ENCODE peak calls at places on chromosome 1, in eight cellular contexts. P is PC-3, J is activated T-cell treated with anti-CD3 and anti-CD28 coated beads for 1 hour, G is heart left ventricle, S is right atrium auricular region, Z is NB4, B is NCI-H1417, M is AG09309. X is an unnamed sample.
A peak's percentile ranks its signal among the peaks of the same experiment; 100 is the strongest.

GRCh38 chr1:234912541-234913312 is 215.9 kb downstream of the TOMM20 start:
- DNase-seq in P (no peak), J (no peak), G (no peak), S (no peak), Z (no peak), B (peak; percentile 44), M (no peak), X (no peak)

GRCh38 chr1:30763654-30764248 is 6.2 kb upstream of the LAPTM5 start:
- DNase-seq in P (no peak), J (no peak), G (no peak), S (no peak), Z (no peak), B (no peak), M (no peak), X (no peak)

GRCh38 chr1:19712928-19713327 is 48.3 kb downstream of the HTR6 start:
- DNase-seq in P (no peak), J (no peak), G (no peak), S (no peak), Z (no peak), B (no peak), M (no peak), X (no peak)

GRCh38 chr1:229111703-229112319 is 159.1 kb upstream of the RAB4A start:
- DNase-seq in P (no peak), J (no peak), G (no peak), S (no peak), Z (no peak), B (no peak), M (no peak), X (no peak)

GRCh38 chr1:231778009-231778719 is 151.6 kb downstream of the DISC1 start:
- DNase-seq in P (peak; percentile 89), J (no peak), G (no peak), S (peak; percentile 74), Z (no peak), B (no peak), M (peak; percentile 7), X (no peak)

GRCh38 chr1:99441234-99442095 is 177.2 kb downstream of the PLPPR4 start:
- DNase-seq in P (peak; percentile 73), J (no peak), G (no peak), S (no peak), Z (peak; percentile 6), B (no peak), M (peak; percentile 61), X (no peak)

GRCh38 chr1:71916894-71917293 is 365.4 kb downstream of the NEGR1 start:
- DNase-seq in P (peak; percentile 55), J (no peak), G (no peak), S (no peak), Z (no peak), B (no peak), M (no peak), X (no peak)

GRCh38 chr1:86018311-86018923 is 138.2 kb downstream of the COL24A1 start:
- DNase-seq in P (peak; percentile 68), J (no peak), G (no peak), S (no peak), Z (peak; percentile 36), B (peak; percentile 73), M (no peak), X (peak; percentile 48)

GRCh38 chr1:165047985-165048384 is 308.5 kb downstream of the LMX1A start:
- DNase-seq in P (no peak), J (no peak), G (no peak), S (no peak), Z (peak; percentile 1), B (peak; percentile 13), M (no peak), X (peak; percentile 55)

GRCh38 chr1:6923012-6923805 is 138.0 kb downstream of the CAMTA1 start:
- DNase-seq in P (no peak), J (no peak), G (no peak), S (no peak), Z (no peak), B (no peak), M (no peak), X (no peak)

GRCh38 chr1:156579472-156579871 is at the start of gene TTC24:
- DNase-seq in P (no peak), J (no peak), G (no peak), S (no peak), Z (no peak), B (peak; percentile 34), M (no peak), X (no peak)

X was measured in neural progenitor cell.